ENCODE peak calls at places on chromosomes 6 and 20, in nine cellular contexts. Z is right lobe of liver, J is spleen, U is HCT116, T is A549, P is H54, I is Peyer's patch, O is lower leg skin, D is GM12892. L is an unnamed sample.

GRCh38 chr6:152117156-152118129 is 310.0 kb downstream of the ESR1 start:
- DNase-seq in J (no peak), Z (no peak), P (no peak), D (no peak), O (no peak), I (no peak), U (no peak), T (no peak), L (no peak)

GRCh38 chr6:56549014-56549413 is 93.7 kb downstream of the DST start:
- DNase-seq in P (no peak), O (no peak), T (no peak), J (no peak), U (no peak), D (no peak), Z (no peak), I (no peak), L (peak)

GRCh38 chr6:167137881-167138280 is 15.0 kb downstream of the CCR6 start:
- DNase-seq in U (no peak), I (no peak), Z (no peak), O (no peak), J (no peak), T (no peak), D (no peak), P (no peak), L (no peak)

GRCh38 chr6:164749126-164749758 is 560.2 kb downstream of the C6orf118 start:
- DNase-seq in Z (no peak), J (no peak), T (peak), U (no peak), O (no peak), I (no peak), D (no peak), P (no peak), L (no peak)

GRCh38 chr6:156999762-157000161 is 222.6 kb downstream of the ARID1B start:
- DNase-seq in T (no peak), P (no peak), U (no peak), O (no peak), I (no peak), Z (no peak), D (no peak), J (no peak), L (no peak)

GRCh38 chr6:157461000-157461915 is 80.3 kb downstream of the ZDHHC14 start:
- DNase-seq in O (no peak), J (no peak), P (no peak), Z (no peak), D (no peak), T (no peak), I (no peak), U (no peak), L (peak)

GRCh38 chr6:98847392-98847766 is 13.0 kb downstream of the POU3F2 start:
- DNase-seq in I (no peak), U (no peak), O (no peak), J (no peak), D (no peak), P (no peak), Z (no peak), T (no peak), L (no peak)

GRCh38 chr6:44008821-44009370 is 118.4 kb downstream of the MRPL14 start:
- DNase-seq in I (no peak), O (no peak), J (peak), T (no peak), U (no peak), P (no peak), D (no peak), Z (no peak), L (no peak)

GRCh38 chr6:14932485-14933178 is 313.2 kb upstream of the JARID2 start:
- DNase-seq in P (no peak), U (no peak), O (no peak), I (no peak), Z (no peak), J (no peak), D (no peak), T (no peak), L (peak)

GRCh38 chr6:168387426-168387825 is 53.6 kb upstream of the SMOC2 start:
- DNase-seq in T (no peak), O (no peak), J (peak), I (peak), P (no peak), U (no peak), D (no peak), Z (no peak), L (no peak)

GRCh38 chr6:72386324-72386723 is 235.5 kb upstream of the KCNQ5 start:
- DNase-seq in D (no peak), O (no peak), T (no peak), I (no peak), P (peak), J (no peak), Z (no peak), U (no peak), L (no peak)

GRCh38 chr6:36962874-36963273 is 8.3 kb downstream of the PI16 start:
- DNase-seq in P (peak), Z (no peak), O (peak), T (peak), D (peak), U (no peak), I (peak), J (peak), L (peak)

GRCh38 chr6:168428052-168428829 is 12.7 kb upstream of the SMOC2 start:
- DNase-seq in D (no peak), P (no peak), J (no peak), O (no peak), U (no peak), T (no peak), Z (no peak), I (no peak), L (no peak)

GRCh38 chr6:42520786-42521607 is 42.8 kb upstream of the UBR2 start:
- DNase-seq in P (no peak), U (peak), D (no peak), T (peak), J (no peak), O (no peak), Z (no peak), I (no peak), L (no peak)
- TF ChIP-seq POLR2A in P (no peak), U (no peak), D (no peak), T (no peak), J (no peak), O (no peak), Z (no peak), I (no peak), L (no peak)

GRCh38 chr20:3406481-3407425 is 716 bp downstream of the DNAAF9 start:
- DNase-seq in I (peak), U (no peak), O (peak), T (no peak), J (peak), P (peak), Z (peak), D (no peak), L (no peak)

GRCh38 chr20:3409417-3409816 is 1.9 kb upstream of the DNAAF9 start:
- DNase-seq in U (no peak), J (no peak), Z (no peak), P (no peak), T (no peak), O (no peak), I (no peak), D (no peak), L (no peak)

GRCh38 chr20:3405696-3406358 is 1.6 kb downstream of the DNAAF9 start:
- DNase-seq in I (no peak), U (no peak), O (no peak), P (no peak), Z (no peak), J (no peak), T (no peak), D (no peak), L (no peak)

GRCh38 chr20:3408251-3408637 is 775 bp upstream of the DNAAF9 start:
- DNase-seq in O (no peak), D (no peak), I (no peak), T (no peak), Z (no peak), P (no peak), J (no peak), U (no peak), L (no peak)

DNA sequence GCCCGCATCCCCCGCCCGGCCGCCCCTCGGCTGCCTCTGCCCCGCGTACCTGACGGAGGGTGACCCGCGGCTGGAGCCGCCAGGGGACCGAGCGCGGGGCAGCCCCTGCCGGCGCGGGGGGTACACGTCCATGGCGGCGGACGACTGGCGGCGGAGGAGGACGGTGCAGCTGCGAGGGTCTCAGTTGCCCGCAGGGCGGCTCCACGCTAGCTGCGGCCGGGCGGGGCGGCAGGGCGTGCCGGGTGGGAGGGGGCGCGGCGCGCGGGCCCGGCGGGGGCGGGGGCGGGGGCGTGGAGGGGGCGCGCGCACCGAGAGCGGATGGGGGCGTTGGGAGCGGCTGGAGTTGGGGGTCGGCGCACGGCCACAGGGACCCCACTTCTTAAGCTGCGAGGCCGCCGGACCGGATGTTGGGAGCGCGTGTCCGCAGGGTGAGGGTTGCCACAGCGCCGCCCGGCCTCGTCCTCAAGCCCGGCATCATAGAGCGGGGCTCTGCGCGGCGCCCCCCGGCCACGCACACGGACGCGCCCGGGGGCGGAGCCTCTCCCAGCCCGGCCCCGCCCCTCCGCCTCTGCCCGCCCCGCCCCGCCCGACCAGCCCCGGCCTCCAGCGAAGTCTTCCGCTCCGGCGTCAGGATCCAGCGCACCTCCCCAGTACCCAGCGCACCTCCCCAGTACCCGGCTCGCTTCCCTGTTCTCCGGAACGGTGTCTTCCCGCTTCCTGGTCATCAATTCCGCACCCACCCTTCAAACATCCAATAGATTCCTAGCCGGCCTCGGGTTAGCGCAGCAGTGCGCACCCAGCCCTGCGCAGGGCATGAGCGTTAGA is at the start of gene DNAAF9:
- DNase-seq in Z (peak), D (peak), U (peak), T (peak), O (peak), P (peak), I (peak), J (peak), L (peak)
- TF ChIP-seq POLR2A in Z (peak), D (no peak), U (no peak), T (peak), O (no peak), P (peak), I (peak), J (no peak), L (no peak)

GRCh38 chr20:51322164-51322707 is 220.3 kb downstream of the NFATC2 start:
- DNase-seq in O (no peak), D (no peak), J (no peak), I (no peak), P (no peak), T (no peak), U (no peak), Z (no peak), L (no peak)

GRCh38 chr20:51315390-51315789 is 227.1 kb downstream of the NFATC2 start:
- DNase-seq in J (no peak), T (no peak), D (no peak), I (no peak), U (no peak), O (no peak), P (no peak), Z (no peak), L (no peak)

GRCh38 chr20:51321343-51322163 is 221.0 kb downstream of the NFATC2 start:
- DNase-seq in J (no peak), T (no peak), Z (no peak), D (no peak), I (no peak), O (no peak), U (no peak), P (no peak), L (no peak)

GRCh38 chr20:51318058-51318960 is 224.2 kb downstream of the NFATC2 start:
- DNase-seq in T (peak), J (no peak), I (peak), U (peak), P (no peak), Z (peak), O (no peak), D (peak), L (peak)

DNA sequence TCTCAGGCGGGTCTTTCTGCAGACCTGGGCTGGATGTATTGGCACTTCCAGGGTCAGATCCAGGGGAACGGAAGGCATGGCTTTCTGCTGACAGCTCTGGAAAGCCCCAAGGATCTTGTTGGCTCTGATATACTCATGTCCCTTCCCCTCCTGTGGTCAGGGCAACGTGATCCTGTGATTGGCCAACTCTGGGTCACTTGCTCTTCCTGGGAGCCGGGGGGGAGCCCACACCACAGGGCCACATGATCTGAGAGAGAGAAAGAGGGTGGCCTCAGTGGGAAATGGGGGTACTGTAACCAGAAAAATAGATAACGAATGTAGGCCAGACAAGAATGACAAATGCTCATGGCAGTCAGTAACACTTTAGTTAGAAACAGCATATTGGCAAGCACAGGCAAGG is 223.0 kb downstream of the NFATC2 start:
- DNase-seq in J (no peak), I (no peak), O (no peak), Z (no peak), D (no peak), T (no peak), U (no peak), P (no peak), L (no peak)
- TF ChIP-seq POLR2A in J (no peak), I (no peak), O (no peak), Z (no peak), D (no peak), T (no peak), U (no peak), P (no peak), L (no peak)

GRCh38 chr6:34393191-34393967 is 910 bp upstream of the NUDT3 start:
- DNase-seq in D (no peak), T (no peak), U (no peak), Z (no peak), P (no peak), I (no peak), O (no peak), J (no peak), L (no peak)
- TF ChIP-seq POLR2A in D (no peak), T (no peak), U (no peak), Z (no peak), P (no peak), I (no peak), O (no peak), J (no peak), L (no peak)

DNA sequence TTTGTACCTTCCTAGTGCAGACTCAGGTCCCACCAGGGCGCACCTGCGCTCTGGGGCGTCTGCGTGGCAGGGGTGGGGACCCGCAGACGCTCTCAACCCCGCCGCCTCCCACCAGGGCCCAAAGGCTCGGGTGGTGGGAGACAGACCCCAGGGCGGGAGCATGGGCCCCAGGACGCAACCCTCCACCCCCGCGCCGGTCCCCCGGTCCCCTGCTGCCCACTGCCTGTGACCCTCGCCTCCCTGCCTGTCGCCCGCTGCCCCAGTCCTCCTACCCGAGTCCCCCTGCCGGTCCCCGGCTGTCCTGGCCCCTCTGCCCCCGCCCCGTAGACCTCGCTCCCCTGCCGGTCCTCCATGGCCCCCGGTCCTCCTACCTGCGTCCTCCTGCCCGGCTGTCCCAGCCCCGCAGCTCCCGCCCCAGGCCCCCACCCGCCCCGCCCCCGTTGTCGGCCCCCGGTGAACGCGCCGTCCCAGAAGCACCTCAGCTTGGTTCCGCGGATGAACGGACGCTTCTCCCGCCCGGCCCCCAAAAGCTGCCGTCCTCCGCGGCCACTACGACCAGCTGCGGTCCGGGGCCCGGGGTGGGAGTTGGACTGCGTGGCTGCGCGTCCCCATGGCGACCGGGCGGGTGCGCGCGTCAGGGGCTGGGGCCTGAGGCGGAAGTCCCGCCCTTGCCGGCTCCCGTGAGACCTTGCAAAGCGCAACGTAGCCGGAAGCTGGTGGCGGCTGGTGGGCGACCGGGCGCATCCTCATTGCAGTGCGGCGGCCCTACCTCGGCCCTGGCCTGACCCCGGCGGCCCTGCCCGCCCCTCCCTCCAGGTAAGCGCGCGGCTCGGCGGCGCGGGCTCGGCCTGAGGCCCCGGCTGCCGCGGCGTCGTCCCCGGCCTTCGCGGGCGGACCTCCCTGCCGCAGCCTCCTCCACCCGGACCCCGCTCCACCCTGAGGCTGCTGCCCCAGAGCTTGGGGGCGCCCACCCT is at the start of gene ARFGAP1:
- DNase-seq in Z (peak), T (peak), P (peak), U (peak), I (peak), O (peak), J (peak), D (peak), L (peak)
- TF ChIP-seq POLR2A in Z (peak), T (peak), P (peak), U (peak), I (peak), O (no peak), J (no peak), D (peak), L (peak)

DNA sequence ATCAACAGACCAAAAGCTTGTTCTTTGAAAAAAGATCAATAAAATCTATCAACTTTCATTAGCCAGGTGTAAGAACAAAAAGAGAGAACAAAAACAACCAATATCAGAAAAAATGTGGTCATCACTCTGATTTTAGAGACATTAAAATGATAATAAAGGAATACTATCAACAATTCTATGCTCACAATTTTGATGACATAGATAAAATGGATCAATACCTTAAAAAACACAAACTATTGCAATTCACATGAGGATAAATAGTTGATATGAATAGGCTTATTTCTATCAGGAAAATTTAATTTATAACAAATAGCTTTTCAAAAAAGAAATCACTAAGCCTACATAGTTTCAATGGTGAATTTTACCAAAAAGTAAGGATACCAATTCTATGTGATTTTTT is 809.4 kb upstream of the EYS start:
- DNase-seq in I (no peak), P (no peak), O (no peak), J (no peak), T (no peak), D (no peak), U (no peak), Z (no peak), L (no peak)
- TF ChIP-seq POLR2A in I (no peak), P (no peak), O (no peak), J (no peak), T (no peak), D (no peak), U (no peak), Z (no peak), L (no peak)

DNA sequence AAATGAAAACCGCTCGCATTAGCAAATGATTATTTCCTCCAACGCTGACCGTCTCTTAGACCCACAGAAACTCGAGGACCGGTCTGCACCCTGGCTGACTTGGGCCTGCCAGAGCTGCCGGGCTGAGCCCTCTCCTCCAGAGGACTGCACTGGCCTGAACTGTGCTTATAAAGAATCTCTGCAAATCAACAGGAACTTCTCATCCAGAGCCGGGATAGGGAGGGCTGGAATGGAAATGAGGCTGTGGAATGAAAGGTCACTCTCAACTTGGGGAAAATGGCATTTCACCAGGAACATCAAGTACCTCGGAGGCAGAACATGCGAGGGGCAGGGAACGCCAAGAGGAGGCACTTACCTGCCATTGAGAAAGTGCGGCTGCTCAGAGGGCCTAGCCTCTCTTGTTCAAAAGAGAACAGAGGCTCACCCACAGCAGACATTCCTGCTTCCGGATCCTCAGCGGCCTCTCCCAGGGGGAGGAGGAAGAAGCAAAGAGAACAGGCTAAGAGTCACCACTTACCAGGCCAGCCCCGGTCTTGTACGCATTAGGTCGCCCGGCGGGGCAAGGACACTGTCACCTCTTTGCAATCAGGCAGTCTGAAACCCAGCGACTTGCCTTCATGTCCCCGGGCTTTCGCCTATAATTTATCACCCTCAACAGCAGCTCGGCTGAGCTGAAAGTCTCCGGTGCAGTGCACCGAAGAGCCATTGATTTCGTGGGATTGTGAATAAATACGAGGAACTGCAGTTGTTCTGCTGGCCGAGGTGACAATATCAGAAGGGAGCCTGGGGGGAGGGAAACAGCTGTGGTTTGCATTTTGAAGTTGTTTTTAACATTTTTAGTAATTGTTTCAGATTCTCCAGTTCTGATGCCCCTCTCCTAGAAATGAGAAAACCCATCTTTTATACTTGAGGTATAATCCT is 37.6 kb downstream of the ZMYND8 start:
- DNase-seq in P (no peak), T (peak), Z (peak), U (no peak), D (no peak), O (peak), J (peak), I (peak), L (peak)
- TF ChIP-seq POLR2A in P (no peak), T (no peak), Z (peak), U (no peak), D (no peak), O (no peak), J (peak), I (peak), L (peak)

GRCh38 chr6:27383011-27383410 is 5.5 kb upstream of the ZNF391 start:
- DNase-seq in O (no peak), J (no peak), T (no peak), P (no peak), U (no peak), D (no peak), Z (no peak), I (no peak), L (no peak)

GRCh38 chr6:27392623-27393022 is 4.1 kb downstream of the ZNF391 start:
- DNase-seq in D (no peak), I (no peak), Z (no peak), J (no peak), T (no peak), U (no peak), P (no peak), O (no peak), L (no peak)

GRCh38 chr6:27394073-27394472 is 5.5 kb downstream of the ZNF391 start:
- DNase-seq in D (no peak), O (no peak), Z (no peak), U (no peak), J (no peak), I (no peak), P (no peak), T (no peak), L (no peak)

GRCh38 chr6:27383481-27383880 is 5.1 kb upstream of the ZNF391 start:
- DNase-seq in P (no peak), T (no peak), J (no peak), I (no peak), O (no peak), U (no peak), D (no peak), Z (no peak), L (no peak)

GRCh38 chr6:27388293-27389197 is at the start of gene ZNF391:
- DNase-seq in P (peak), D (peak), I (peak), J (peak), T (peak), U (peak), O (peak), Z (peak), L (peak)
- TF ChIP-seq POLR2A in P (peak), D (peak), I (no peak), J (no peak), T (peak), U (no peak), O (no peak), Z (no peak), L (peak)